ENCODE peak calls at places on chromosome 5, in seven cellular contexts. M is GM12891, P is HL-60, O is stomach, I is GM12892, Q is transverse colon, A is HCT116. H is an unnamed sample.

GRCh38 chr5:152170350-152170749 is 234.7 kb downstream of the NMUR2 start:
- DNase-seq in O (peak), Q (no peak), M (no peak), I (no peak), P (no peak), A (no peak), H (no peak)

GRCh38 chr5:126503602-126504104 is 80.4 kb downstream of the GRAMD2B start:
- DNase-seq in A (no peak), M (no peak), O (no peak), P (no peak), I (no peak), Q (no peak), H (no peak)

GRCh38 chr5:155729684-155730059 is 597.3 kb upstream of the SGCD start:
- DNase-seq in I (no peak), O (no peak), A (no peak), P (no peak), Q (no peak), M (no peak), H (peak)

GRCh38 chr5:56088967-56089829 is 94.4 kb upstream of the IL6ST start:
- DNase-seq in M (peak), O (no peak), Q (no peak), I (peak), P (no peak), A (no peak), H (no peak)

GRCh38 chr5:20554001-20554400 is 566.0 kb upstream of the CDH18 start:
- DNase-seq in I (no peak), O (no peak), A (no peak), M (no peak), P (no peak), Q (no peak), H (no peak)

GRCh38 chr5:159175547-159175946 is 33.8 kb downstream of the RNF145 start:
- DNase-seq in P (no peak), Q (no peak), I (no peak), M (no peak), O (no peak), A (no peak), H (no peak)

GRCh38 chr5:127941646-127942045 is 141.9 kb upstream of the SLC12A2 start:
- DNase-seq in P (no peak), Q (peak), I (no peak), A (no peak), M (no peak), O (no peak), H (no peak)

GRCh38 chr5:146751781-146752401 is 126.7 kb downstream of the PPP2R2B start:
- DNase-seq in Q (peak), A (no peak), O (peak), I (no peak), M (no peak), P (peak), H (no peak)

GRCh38 chr5:59640411-59640810 is 253.1 kb downstream of the PDE4D start:
- DNase-seq in A (no peak), M (no peak), Q (no peak), O (no peak), I (no peak), P (no peak), H (no peak)

GRCh38 chr5:142295960-142296860 is 28.6 kb downstream of the SPRY4 start:
- DNase-seq in M (no peak), Q (no peak), A (no peak), O (no peak), I (no peak), P (no peak), H (no peak)
- TF ChIP-seq POLR2AphosphoS5 in M (no peak), Q (no peak), A (no peak), O (no peak), I (no peak), P (no peak), H (no peak)

DNA sequence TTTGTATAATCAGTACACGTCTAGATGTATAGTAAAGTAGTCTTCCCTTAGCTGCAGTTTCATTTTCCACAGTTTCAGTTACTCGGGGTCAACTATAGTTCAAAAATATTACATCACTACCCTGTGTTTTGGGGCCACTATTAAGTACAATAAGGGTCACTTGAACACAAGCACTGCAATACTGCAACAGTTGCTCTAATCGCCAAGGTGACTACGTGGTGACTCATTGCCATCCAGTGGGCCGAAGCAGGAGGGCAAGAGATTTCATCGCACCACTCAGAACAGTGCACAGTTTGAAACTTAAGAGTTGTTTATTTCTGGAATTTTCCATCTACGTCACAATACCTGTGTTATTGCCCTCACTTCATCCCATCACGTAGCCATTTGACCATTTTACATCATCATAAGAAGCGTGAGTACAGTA is at the start of gene ARL14EPL:
- DNase-seq in Q (no peak), I (no peak), P (peak), O (peak), A (peak), M (peak), H (no peak)
- TF ChIP-seq POLR2AphosphoS5 in Q (no peak), I (no peak), P (no peak), O (no peak), A (peak), M (no peak), H (no peak)

DNA sequence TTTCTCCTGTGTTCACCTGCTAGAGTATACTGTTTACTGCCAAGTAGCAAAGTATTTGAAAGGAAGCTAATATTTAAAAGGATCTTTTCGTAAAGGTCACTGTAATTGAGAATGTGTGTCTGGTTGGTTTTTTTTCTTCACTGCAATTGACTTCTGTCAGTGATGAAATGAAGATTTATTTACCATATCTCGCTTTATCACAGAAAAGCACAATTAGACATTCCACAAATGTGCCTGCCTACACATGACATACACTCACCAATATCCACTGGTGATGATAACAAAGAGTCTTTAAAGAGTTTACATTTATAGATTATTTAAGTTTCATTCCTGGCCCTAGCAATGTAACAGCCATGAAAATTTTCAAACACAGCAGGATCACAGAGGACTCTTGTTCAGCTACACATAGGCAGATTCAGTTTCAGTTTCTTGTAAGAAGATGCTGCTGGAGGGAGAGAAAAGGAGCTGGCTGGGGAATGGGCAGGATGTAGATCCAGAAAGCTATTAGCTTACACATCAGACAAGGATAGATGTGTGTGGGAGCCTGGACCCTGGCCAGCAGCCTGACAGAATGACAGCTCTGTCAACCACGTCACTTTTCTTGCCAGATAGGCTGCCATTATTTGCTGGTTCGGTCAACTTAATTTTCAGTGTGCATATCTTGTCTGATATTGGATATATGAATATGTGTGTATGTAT is 104.0 kb downstream of the GDNF start:
- DNase-seq in A (no peak), O (no peak), Q (no peak), M (no peak), I (no peak), P (no peak), H (no peak)
- TF ChIP-seq POLR2AphosphoS5 in A (no peak), O (no peak), Q (no peak), M (no peak), I (no peak), P (no peak), H (no peak)

DNA sequence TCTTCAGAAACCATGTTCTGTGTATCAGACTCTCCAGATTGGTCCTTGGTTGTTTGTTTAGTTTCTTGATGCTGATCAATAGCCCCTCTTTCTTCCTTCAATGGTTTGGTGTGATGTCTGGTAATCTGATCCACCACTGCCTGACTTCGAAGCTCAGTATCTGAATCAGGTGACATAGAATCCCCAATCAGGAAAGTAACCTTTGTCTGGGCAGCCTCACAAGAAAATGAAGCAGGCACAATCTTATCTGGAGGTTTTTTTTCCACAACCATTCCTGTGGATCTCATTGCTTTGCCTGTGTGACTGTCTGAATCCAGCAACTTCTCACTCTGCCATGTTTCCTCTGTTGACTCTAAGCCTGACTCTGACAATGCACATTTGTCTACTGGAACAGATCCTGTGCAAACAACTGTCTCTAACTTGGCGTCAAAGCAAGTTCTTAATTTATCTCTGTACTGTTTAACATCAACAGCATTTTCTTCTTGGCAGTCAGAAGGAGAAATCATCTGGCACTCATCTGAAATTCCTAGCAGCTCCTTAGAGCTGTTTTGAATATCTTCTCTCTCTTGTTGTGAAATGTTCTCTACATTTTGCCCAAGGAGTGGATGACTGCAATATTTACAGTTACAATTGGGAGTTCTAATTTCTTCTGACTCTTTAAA is 37.1 kb upstream of the RAPGEF6 start:
- DNase-seq in M (no peak), P (no peak), A (no peak), I (no peak), O (no peak), Q (no peak), H (peak)
- TF ChIP-seq POLR2AphosphoS5 in M (no peak), P (no peak), A (no peak), I (no peak), O (peak), Q (peak), H (no peak)

DNA sequence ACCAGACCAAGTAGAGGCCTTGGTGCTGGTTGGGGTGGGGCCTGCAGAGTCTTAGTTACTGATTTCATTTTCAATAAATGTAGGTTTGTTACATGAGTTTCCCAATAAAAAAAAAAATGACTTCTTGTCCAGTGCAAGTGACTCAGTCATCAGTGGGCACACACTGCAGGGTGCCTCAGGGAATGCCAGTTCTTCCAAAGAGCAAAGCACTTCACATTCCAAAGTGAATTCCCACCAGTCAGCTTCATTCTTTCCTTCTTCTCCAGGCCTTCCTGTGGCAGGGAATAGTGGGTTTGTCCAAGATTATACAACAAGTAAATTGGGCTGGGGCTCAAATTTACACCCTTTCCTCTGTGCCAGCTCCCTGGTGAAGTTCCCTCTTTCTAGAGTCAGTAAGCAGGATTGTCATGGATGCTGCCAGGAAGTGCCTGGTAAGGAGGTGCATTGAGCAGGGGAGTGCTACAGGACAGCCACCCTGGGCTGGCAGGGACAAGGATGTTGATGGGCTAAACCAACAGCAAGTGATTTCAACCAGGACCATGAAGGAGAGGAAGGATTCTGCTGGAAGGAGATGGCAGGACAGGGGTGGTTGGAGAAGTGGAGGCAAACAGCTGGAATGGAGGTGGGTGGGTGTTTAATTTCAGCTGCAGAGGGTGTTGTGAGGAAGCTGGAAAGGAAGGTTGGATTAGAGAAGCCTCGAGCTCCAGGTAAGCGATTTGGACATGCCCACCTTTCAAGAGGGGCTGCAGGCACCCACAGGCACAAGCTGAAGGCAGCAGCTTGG is 3.7 kb upstream of the B4GALT7 start:
- DNase-seq in Q (no peak), P (no peak), A (no peak), M (no peak), O (no peak), I (no peak), H (no peak)
- TF ChIP-seq POLR2AphosphoS5 in Q (no peak), P (no peak), A (no peak), M (no peak), O (no peak), I (no peak), H (no peak)

GRCh38 chr5:15799612-15800011 is 299.6 kb downstream of the FBXL7 start:
- DNase-seq in P (no peak), Q (no peak), I (no peak), M (no peak), A (no peak), O (no peak), H (no peak)

GRCh38 chr5:15796557-15796956 is 296.6 kb downstream of the FBXL7 start:
- DNase-seq in I (no peak), M (no peak), Q (no peak), O (no peak), P (no peak), A (no peak), H (no peak)

GRCh38 chr5:15799014-15799413 is 299.0 kb downstream of the FBXL7 start:
- DNase-seq in P (no peak), O (no peak), Q (no peak), M (no peak), A (no peak), I (no peak), H (no peak)

GRCh38 chr5:15797116-15797515 is 297.1 kb downstream of the FBXL7 start:
- DNase-seq in I (no peak), M (no peak), A (no peak), O (no peak), Q (no peak), P (no peak), H (no peak)

GRCh38 chr5:15798006-15798405 is 298.0 kb downstream of the FBXL7 start:
- DNase-seq in M (no peak), Q (no peak), O (no peak), P (no peak), I (no peak), A (no peak), H (no peak)
- TF ChIP-seq POLR2AphosphoS5 in M (no peak), Q (no peak), O (no peak), P (no peak), I (no peak), A (no peak), H (no peak)

DNA sequence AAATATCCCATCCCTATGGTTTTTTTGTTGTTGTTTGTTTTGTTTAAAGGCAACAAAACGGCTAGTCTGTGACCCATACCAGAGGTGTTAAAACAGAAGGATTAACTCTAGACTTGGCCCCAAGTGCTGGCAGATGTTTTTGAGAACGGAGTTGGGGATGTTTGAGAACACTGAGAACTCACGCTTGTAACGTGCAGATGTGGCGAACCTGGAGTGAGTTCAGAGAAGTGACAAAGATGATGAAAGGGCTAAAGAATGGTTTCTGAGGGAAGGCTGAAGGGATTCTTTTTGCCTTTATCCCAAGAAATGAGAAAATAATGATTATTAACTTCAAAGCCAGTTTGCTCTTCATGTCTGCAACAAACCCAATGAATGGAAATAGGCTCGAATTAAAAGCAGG is 286.4 kb downstream of the ZNF608 start:
- DNase-seq in A (no peak), M (no peak), Q (no peak), P (no peak), I (no peak), O (no peak), H (no peak)
- TF ChIP-seq POLR2AphosphoS5 in A (no peak), M (no peak), Q (no peak), P (no peak), I (no peak), O (no peak), H (no peak)

H was measured in breast epithelium.